ENCODE peak calls at places on chromosome 12, in seven cellular contexts. F is GM12878, Y is SK-N-SH, P is suprapubic skin, I is tibial nerve, J is A549, R is stomach. G is an unnamed sample.

GRCh38 chr12:77746108-77746507 is 84.6 kb upstream of the NAV3 start:
- DNase-seq in P (no peak), R (no peak), J (no peak), Y (no peak), F (peak; percentile 83), I (no peak), G (no peak)

GRCh38 chr12:86264451-86265328 is 8.5 kb upstream of the MGAT4C start:
- DNase-seq in J (no peak), P (peak; percentile 83), F (no peak), I (no peak), R (peak; percentile 71), Y (peak; percentile 4), G (no peak)

GRCh38 chr12:88417531-88417930 is 162.7 kb downstream of the KITLG start:
- DNase-seq in J (no peak), P (no peak), I (no peak), Y (no peak), R (no peak), F (no peak), G (no peak)

GRCh38 chr12:127750076-127750840 is 516.7 kb upstream of the TMEM132C start:
- DNase-seq in Y (no peak), J (no peak), P (no peak), F (no peak), R (no peak), I (no peak), G (no peak)

GRCh38 chr12:116282371-116283286 is 5.1 kb upstream of the MED13L start:
- DNase-seq in Y (no peak), R (no peak), F (no peak), I (no peak), P (no peak), J (no peak), G (peak; percentile 72)

GRCh38 chr12:18567787-18568186 is 170.0 kb downstream of the PLCZ1 start:
- DNase-seq in Y (no peak), R (no peak), F (no peak), P (no peak), I (no peak), J (no peak), G (no peak)

GRCh38 chr12:58067610-58068387 is 126.4 kb downstream of the ATP23 start:
- DNase-seq in P (no peak), R (no peak), Y (no peak), J (no peak), I (no peak), F (no peak), G (no peak)

GRCh38 chr12:88325076-88325827 is 183.1 kb downstream of the TMTC3 start:
- DNase-seq in Y (no peak), R (no peak), P (no peak), J (peak; percentile 16), I (no peak), F (no peak), G (no peak)

GRCh38 chr12:110995016-110995415 is 74.6 kb upstream of the MYL2 start:
- DNase-seq in P (no peak), R (no peak), F (no peak), I (no peak), J (no peak), Y (no peak), G (no peak)

GRCh38 chr12:6285063-6285477 is 25.4 kb upstream of the PLEKHG6 start:
- DNase-seq in J (peak; percentile 95), I (no peak), P (no peak), R (peak; percentile 69), F (no peak), Y (peak; percentile 91), G (no peak)

GRCh38 chr12:42698213-42698612 is 108.7 kb upstream of the PRICKLE1 start:
- DNase-seq in I (no peak), P (no peak), J (no peak), R (no peak), F (no peak), Y (no peak), G (no peak)

GRCh38 chr12:58433969-58434368 is 486.3 kb downstream of the LRIG3 start:
- DNase-seq in P (no peak), J (no peak), R (no peak), Y (no peak), I (no peak), F (no peak), G (no peak)

GRCh38 chr12:12018454-12018853 is 52.3 kb upstream of the BCL2L14 start:
- DNase-seq in R (no peak), J (no peak), Y (no peak), F (no peak), P (no peak), I (no peak), G (no peak)

GRCh38 chr12:69341328-69341727 is 6.9 kb upstream of the LYZ start:
- DNase-seq in P (no peak), Y (no peak), I (no peak), R (no peak), J (no peak), F (no peak), G (no peak)

GRCh38 chr12:24069532-24070395 is 120.3 kb upstream of the SOX5 start:
- DNase-seq in J (no peak), I (no peak), R (no peak), F (no peak), P (no peak), Y (no peak), G (no peak)
- TF ChIP-seq EP300 in J (no peak), I (no peak), R (no peak), F (no peak), P (no peak), Y (no peak), G (no peak)

DNA sequence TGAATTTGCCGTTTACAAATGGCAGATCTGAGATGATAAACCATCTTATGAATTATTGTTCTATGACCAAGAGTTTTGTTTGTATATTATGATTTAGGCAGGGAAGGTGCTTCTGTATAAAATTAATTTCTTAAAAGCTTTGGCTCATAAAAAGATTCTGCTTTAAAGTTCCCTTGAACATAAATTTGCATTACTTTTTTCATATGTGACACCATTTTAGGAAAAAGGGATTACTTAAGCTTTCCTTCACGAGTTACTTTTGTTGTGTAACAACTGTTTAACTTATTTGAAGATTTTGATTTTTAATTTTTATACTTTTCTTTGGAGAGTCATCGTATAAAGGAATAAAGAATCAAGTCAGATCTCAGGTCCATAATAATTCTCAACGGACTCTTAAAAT is 3.3 kb downstream of the ETNK1 start:
- DNase-seq in P (no peak), F (no peak), J (no peak), I (no peak), Y (no peak), R (no peak), G (no peak)
- H3K4me3 ChIP-seq in P (peak overlapping the region; percentile 66), F (peak overlapping the region; percentile 64), J (peak overlapping the region; percentile 70), I (peak overlapping the region; percentile 69), Y (peak overlapping the region; percentile 99), R (no peak overlapping the region), G (peak overlapping the region; percentile 95)

GRCh38 chr12:62931481-62931880 is 3.5 kb downstream of the PPM1H start:
- DNase-seq in P (no peak), Y (no peak), R (no peak), J (no peak), F (no peak), I (no peak), G (no peak)

GRCh38 chr12:62930546-62931425 is 4.2 kb downstream of the PPM1H start:
- DNase-seq in P (no peak), R (no peak), J (no peak), I (no peak), F (no peak), Y (no peak), G (no peak)

GRCh38 chr12:62933871-62934798 is 815 bp downstream of the PPM1H start:
- DNase-seq in I (no peak), R (peak; percentile 52), J (peak; percentile 48), Y (peak; percentile 14), F (no peak), P (no peak), G (no peak)

GRCh38 chr12:62933220-62933870 is 1.6 kb downstream of the PPM1H start:
- DNase-seq in R (peak; percentile 45), F (no peak), P (no peak), Y (peak; percentile 16), I (no peak), J (peak; percentile 72), G (no peak)

DNA sequence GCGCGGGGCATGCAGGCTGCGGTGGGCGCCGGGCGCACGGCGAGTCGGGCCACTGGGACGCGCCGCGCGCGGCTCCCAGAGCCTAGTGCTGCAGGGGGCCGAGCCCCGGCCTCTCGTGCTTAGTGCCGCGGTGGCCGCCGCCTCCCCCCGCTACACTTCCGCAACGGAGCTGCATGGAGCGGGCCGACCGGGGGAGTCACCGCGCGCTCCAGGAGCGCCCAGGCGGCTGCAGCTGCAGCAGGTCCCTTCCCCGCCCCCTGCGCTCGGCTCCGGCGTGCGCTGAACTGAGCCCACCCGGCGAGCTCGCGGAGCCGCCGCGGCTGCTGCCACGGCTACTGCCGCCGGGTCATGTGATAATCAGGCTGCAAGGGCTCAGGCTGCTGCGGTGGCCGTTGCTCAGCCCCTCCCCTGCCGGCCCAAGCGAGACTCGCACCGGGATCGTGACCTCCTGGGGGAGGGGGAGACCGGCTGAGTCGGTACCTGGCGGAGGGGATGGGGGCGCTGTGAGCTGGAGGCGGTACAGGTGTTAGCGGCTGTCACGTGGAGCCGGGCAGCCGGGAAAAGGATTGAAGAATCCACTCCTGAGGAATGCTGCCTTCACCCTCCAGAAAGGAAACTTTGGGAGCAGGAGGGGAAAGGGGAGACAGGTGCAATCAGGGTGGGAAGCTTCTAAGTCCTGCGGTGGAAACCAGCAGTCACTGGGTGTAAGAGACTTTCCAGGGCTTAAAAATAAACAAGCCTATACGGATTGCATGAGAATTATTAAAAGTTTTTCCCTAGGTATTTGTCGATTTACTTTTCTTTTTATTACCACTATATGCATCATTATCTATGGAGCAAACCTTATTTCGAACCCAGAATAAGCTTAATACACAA is at the start of gene PPM1H:
- DNase-seq in R (peak; percentile 90), I (no peak), Y (peak; percentile 83), J (peak; percentile 96), F (no peak), P (no peak), G (no peak)
- TF ChIP-seq CTCF in R (peak; percentile 44), I (peak; percentile 44), Y (peak; percentile 39), J (peak; percentile 61), F (peak; percentile 23), P (no peak), G (peak; percentile 19)

DNA sequence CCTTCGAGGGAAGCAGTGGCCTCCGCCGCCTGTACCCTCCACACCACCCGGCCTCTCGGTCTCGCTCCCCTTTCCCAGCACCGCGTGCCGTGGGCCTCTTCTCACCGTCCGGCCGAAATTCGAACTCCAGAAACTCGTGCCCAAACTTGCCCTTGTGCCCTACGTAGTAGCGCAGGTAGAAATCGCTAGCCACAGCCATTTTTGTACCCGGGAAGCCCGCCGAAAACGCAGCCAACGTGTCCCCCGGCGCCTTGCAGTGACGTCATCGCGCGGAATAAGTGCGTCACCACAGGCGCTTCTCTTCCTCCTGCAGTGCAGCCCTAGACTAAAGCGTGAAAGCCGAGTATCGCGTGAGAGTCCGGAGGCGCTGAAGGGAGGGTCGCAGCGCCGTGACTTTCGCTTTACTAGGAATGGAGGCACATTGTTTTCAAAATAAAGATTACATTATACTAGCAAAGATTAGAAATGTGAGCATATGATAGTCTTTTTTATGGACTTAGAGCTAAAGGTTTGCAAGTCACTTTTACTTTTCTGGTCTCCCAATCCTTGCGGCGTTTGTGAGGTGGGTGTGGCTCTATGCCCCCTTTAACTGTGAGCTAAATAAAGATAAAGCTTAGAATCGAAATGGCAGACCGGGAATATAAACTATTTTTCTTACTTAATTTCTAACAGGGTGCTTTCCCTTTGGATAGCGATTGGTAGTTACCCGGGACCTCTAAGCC is at the start of gene MAGOHB:
- DNase-seq in F (peak; percentile 90), R (peak; percentile 97), P (peak; percentile 98), I (peak; percentile 93), J (peak; percentile 79), Y (peak; percentile 82), G (peak; percentile 99)
- TF ChIP-seq EP300 in F (peak; percentile 67), R (no peak), P (no peak), I (peak; percentile 97), J (no peak), Y (no peak), G (no peak)

GRCh38 chr12:9951026-9951652 is 19.0 kb upstream of the CLEC2A start:
- DNase-seq in P (no peak), F (peak; percentile 24), Y (no peak), I (no peak), J (no peak), R (no peak), G (no peak)
- H3K4me3 ChIP-seq in P (no peak overlapping the region), F (no peak overlapping the region), Y (no peak overlapping the region), I (no peak overlapping the region), J (no peak overlapping the region), R (no peak overlapping the region), G (no peak overlapping the region)

G was measured in esophagus muscularis mucosa.